ENCODE peak calls at places on chromosome 12, in nine cellular contexts. W is Peyer's patch, Q is SW 1271, D is amygdala, S is neural crest cell, C is stomach, O is neural progenitor cell, H is GF-D8, J is ovary. F is an unnamed sample.
A peak's percentile ranks its signal among the peaks of the same experiment; 100 is the strongest.

GRCh38 chr12:132942611-132943010 is 13.5 kb downstream of the ZNF605 start:
- DNase-seq in W (no peak), Q (no peak), D (no peak), S (no peak), C (no peak), O (no peak), H (no peak), J (no peak), F (no peak)

GRCh38 chr12:122245553-122245952 is 19.7 kb upstream of the DIABLO start:
- DNase-seq in W (no peak), Q (no peak), D (no peak), S (no peak), C (no peak), O (no peak), H (no peak), J (no peak), F (no peak)

GRCh38 chr12:38875571-38876228 is 29.7 kb downstream of the CPNE8 start:
- DNase-seq in W (no peak), Q (no peak), D (no peak), S (no peak), C (no peak), O (no peak), H (no peak), J (no peak), F (no peak)

GRCh38 chr12:114690267-114691135 is 6.5 kb upstream of the TBX3 start:
- DNase-seq in W (no peak), Q (no peak), D (no peak), S (no peak), C (no peak), O (no peak), H (no peak), J (no peak), F (no peak)

GRCh38 chr12:13073191-13073590 is 29.0 kb downstream of the FAM234B start:
- DNase-seq in W (no peak), Q (no peak), D (no peak), S (no peak), C (no peak), O (no peak), H (no peak), J (no peak), F (no peak)

GRCh38 chr12:3655331-3655900 is 97.5 kb downstream of the CRACR2A start:
- DNase-seq in W (no peak), Q (no peak), D (no peak), S (no peak), C (no peak), O (peak; percentile 57), H (no peak), J (no peak), F (no peak)

GRCh38 chr12:121894633-121895032 is 6.0 kb downstream of the PSMD9 start:
- DNase-seq in W (no peak), Q (peak; percentile 17), D (no peak), S (no peak), C (no peak), O (peak; percentile 59), H (no peak), J (peak; percentile 63), F (no peak)

GRCh38 chr12:76020281-76020680 is 11.3 kb downstream of the PHLDA1 start:
- DNase-seq in W (peak; percentile 47), Q (peak; percentile 84), D (no peak), S (no peak), C (peak; percentile 35), O (no peak), H (peak; percentile 55), J (no peak), F (peak; percentile 14)

GRCh38 chr12:28051516-28052456 is 79.3 kb upstream of the PTHLH start:
- DNase-seq in W (no peak), Q (no peak), D (no peak), S (no peak), C (no peak), O (no peak), H (no peak), J (no peak), F (no peak)

GRCh38 chr12:8590842-8591545 is 21.7 kb downstream of the AICDA start:
- DNase-seq in W (no peak), Q (no peak), D (no peak), S (no peak), C (no peak), O (no peak), H (no peak), J (no peak), F (no peak)

GRCh38 chr12:4251228-4251891 is 22.2 kb upstream of the CCND2 start:
- DNase-seq in W (no peak), Q (no peak), D (no peak), S (no peak), C (no peak), O (no peak), H (no peak), J (no peak), F (no peak)

GRCh38 chr12:64461634-64462414 is 9.9 kb downstream of the TBK1 start:
- DNase-seq in W (no peak), Q (peak; percentile 39), D (no peak), S (no peak), C (no peak), O (no peak), H (no peak), J (no peak), F (no peak)

GRCh38 chr12:42584539-42585174 is 4.9 kb downstream of the PRICKLE1 start:
- DNase-seq in W (no peak), Q (no peak), D (no peak), S (no peak), C (no peak), O (no peak), H (no peak), J (no peak), F (no peak)

GRCh38 chr12:12172106-12172511 is 94.7 kb downstream of the LRP6 start:
- DNase-seq in W (no peak), Q (no peak), D (no peak), S (no peak), C (no peak), O (no peak), H (no peak), J (no peak), F (peak; percentile 32)

GRCh38 chr12:20525064-20525610 is 156.8 kb downstream of the PDE3A start:
- DNase-seq in W (no peak), Q (no peak), D (no peak), S (no peak), C (no peak), O (no peak), H (no peak), J (no peak), F (no peak)

GRCh38 chr12:54277823-54278276 is 2.1 kb downstream of the CBX5 start:
- DNase-seq in W (no peak), Q (no peak), D (no peak), S (no peak), C (no peak), O (no peak), H (peak; percentile 50), J (no peak), F (no peak)

GRCh38 chr12:75452675-75453330 is 27.8 kb upstream of the GLIPR1 start:
- DNase-seq in W (no peak), Q (no peak), D (no peak), S (no peak), C (no peak), O (no peak), H (no peak), J (no peak), F (no peak)

GRCh38 chr12:118358607-118359540 is 13.8 kb downstream of the TAOK3 start:
- DNase-seq in W (no peak), Q (peak; percentile 39), D (no peak), S (no peak), C (no peak), O (no peak), H (peak; percentile 68), J (no peak), F (no peak)

GRCh38 chr12:42589465-42590323 is at the start of gene PRICKLE1:
- DNase-seq in W (no peak), Q (peak; percentile 14), D (peak; percentile 16), S (peak; percentile 48), C (peak; percentile 47), O (peak; percentile 81), H (no peak), J (peak; percentile 66), F (no peak)

GRCh38 chr12:45944771-45945170 is 45.6 kb downstream of the SCAF11 start:
- DNase-seq in W (no peak), Q (no peak), D (no peak), S (no peak), C (no peak), O (no peak), H (no peak), J (no peak), F (no peak)

GRCh38 chr12:115599251-115599811 is 678.2 kb downstream of the MED13L start:
- DNase-seq in W (no peak), Q (no peak), D (no peak), S (no peak), C (no peak), O (peak; percentile 50), H (no peak), J (peak; percentile 36), F (no peak)

GRCh38 chr12:53179694-53180269 is 740 bp upstream of the ZNF740 start:
- DNase-seq in W (no peak), Q (peak; percentile 67), D (no peak), S (peak; percentile 18), C (no peak), O (no peak), H (no peak), J (peak; percentile 57), F (no peak)

GRCh38 chr12:22530-23201 is 43.9 kb upstream of the IQSEC3 start:
- DNase-seq in W (no peak), Q (no peak), D (no peak), S (no peak), C (no peak), O (no peak), H (no peak), J (no peak), F (no peak)

GRCh38 chr12:58915634-58916033 is 4.7 kb downstream of the LRIG3 start:
- DNase-seq in W (no peak), Q (no peak), D (no peak), S (no peak), C (peak; percentile 40), O (peak; percentile 37), H (no peak), J (peak; percentile 43), F (peak; percentile 52)

GRCh38 chr12:117076410-117077372 is 22.5 kb downstream of the TESC start:
- DNase-seq in W (no peak), Q (no peak), D (no peak), S (no peak), C (no peak), O (no peak), H (peak; percentile 37), J (no peak), F (no peak)

GRCh38 chr12:77485961-77486579 is 344.6 kb upstream of the NAV3 start:
- DNase-seq in W (no peak), Q (no peak), D (no peak), S (no peak), C (no peak), O (peak; percentile 39), H (no peak), J (no peak), F (no peak)

GRCh38 chr12:121857322-121858246 is 1.1 kb downstream of the HPD start:
- DNase-seq in W (no peak), Q (no peak), D (no peak), S (peak; percentile 18), C (no peak), O (peak; percentile 15), H (no peak), J (no peak), F (no peak)

GRCh38 chr12:121095544-121096198 is 37.0 kb upstream of the P2RX7 start:
- DNase-seq in W (peak; percentile 64), Q (peak; percentile 51), D (peak; percentile 23), S (peak; percentile 83), C (peak; percentile 78), O (peak; percentile 86), H (peak; percentile 42), J (peak; percentile 82), F (peak; percentile 47)

GRCh38 chr12:81255947-81256346 is 178.1 kb downstream of the ACSS3 start:
- DNase-seq in W (no peak), Q (no peak), D (no peak), S (no peak), C (no peak), O (no peak), H (no peak), J (no peak), F (no peak)

GRCh38 chr12:111304642-111305071 is 64.2 kb downstream of the PHETA1 start:
- DNase-seq in W (no peak), Q (peak; percentile 24), D (no peak), S (no peak), C (no peak), O (peak; percentile 22), H (no peak), J (no peak), F (no peak)

GRCh38 chr12:119047641-119048040 is 66.3 kb downstream of the SRRM4 start:
- DNase-seq in W (no peak), Q (no peak), D (no peak), S (no peak), C (no peak), O (no peak), H (no peak), J (no peak), F (no peak)